ENCODE peak calls at places on chromosomes 3 and 15, in seven cellular contexts. C, O, L, U, D, Q and N are unnamed samples.
A peak's percentile ranks its signal among the peaks of the same experiment; 100 is the strongest.

GRCh38 chr3:168021737-168022450 is 73.8 kb downstream of the GOLIM4 start:
- DNase-seq in C (no peak), O (no peak), L (no peak), U (no peak), D (no peak), Q (no peak), N (no peak)

GRCh38 chr3:176120507-176120906 is 1076.8 kb downstream of the TBL1XR1 start:
- DNase-seq in C (no peak), O (no peak), L (no peak), U (no peak), D (no peak), Q (no peak), N (no peak)

GRCh38 chr3:167394003-167394402 is 13.9 kb upstream of the ZBBX start:
- DNase-seq in C (no peak), O (no peak), L (no peak), U (no peak), D (no peak), Q (no peak), N (no peak)

GRCh38 chr3:40801276-40801675 is 276.5 kb downstream of the ZNF621 start:
- DNase-seq in C (peak; percentile 37), O (no peak), L (no peak), U (no peak), D (no peak), Q (no peak), N (no peak)

GRCh38 chr3:47143068-47143467 is 20.8 kb downstream of the SETD2 start:
- DNase-seq in C (no peak), O (no peak), L (no peak), U (no peak), D (no peak), Q (no peak), N (no peak)

GRCh38 chr3:149330609-149331008 is 2.8 kb downstream of the TM4SF18 start:
- DNase-seq in C (peak; percentile 70), O (no peak), L (no peak), U (no peak), D (no peak), Q (no peak), N (no peak)

GRCh38 chr3:122271246-122271898 is 53.7 kb upstream of the CSTA start:
- DNase-seq in C (no peak), O (no peak), L (no peak), U (no peak), D (no peak), Q (no peak), N (no peak)

GRCh38 chr15:60945196-60945595 is 283.9 kb downstream of the RORA start:
- DNase-seq in C (no peak), O (no peak), L (no peak), U (no peak), D (no peak), Q (no peak), N (no peak)

GRCh38 chr3:28198970-28199369 is 42.4 kb upstream of the CMC1 start:
- DNase-seq in C (no peak), O (no peak), L (no peak), U (no peak), D (no peak), Q (no peak), N (no peak)

GRCh38 chr15:62770752-62771151 is 271.8 kb upstream of the TPM1 start:
- DNase-seq in C (peak; percentile 87), O (no peak), L (no peak), U (no peak), D (no peak), Q (no peak), N (no peak)

GRCh38 chr15:60370804-60371700 is 26.7 kb downstream of the ANXA2 start:
- DNase-seq in C (peak; percentile 95), O (no peak), L (peak; percentile 22), U (no peak), D (peak; percentile 88), Q (peak; percentile 79), N (peak; percentile 62)

GRCh38 chr3:63979093-63979492 is 44.2 kb downstream of the PSMD6 start:
- DNase-seq in C (peak; percentile 66), O (no peak), L (no peak), U (no peak), D (no peak), Q (no peak), N (no peak)

GRCh38 chr3:71688121-71688520 is 37.1 kb downstream of the EIF4E3 start:
- DNase-seq in C (peak; percentile 41), O (no peak), L (no peak), U (no peak), D (no peak), Q (no peak), N (no peak)

GRCh38 chr3:19022546-19022945 is 125.8 kb upstream of the KCNH8 start:
- DNase-seq in C (no peak), O (no peak), L (no peak), U (no peak), D (no peak), Q (no peak), N (no peak)

GRCh38 chr3:97612632-97613031 is 151.9 kb upstream of the ARL6 start:
- DNase-seq in C (no peak), O (no peak), L (no peak), U (no peak), D (no peak), Q (no peak), N (no peak)

GRCh38 chr15:91891101-91891500 is 37.6 kb downstream of the SLCO3A1 start:
- DNase-seq in C (no peak), O (no peak), L (no peak), U (no peak), D (no peak), Q (no peak), N (no peak)
- H3K4me1 ChIP-seq in C (peaks cover 73% of the 10 kb centered on the region), O (peaks cover 67% of the 10 kb centered on the region), L (no peaks in the 10 kb centered on the region), U (peaks cover 27% of the 10 kb centered on the region), D (no peaks in the 10 kb centered on the region), Q (no peaks in the 10 kb centered on the region), N (peaks cover 35% of the 10 kb centered on the region)

DNA sequence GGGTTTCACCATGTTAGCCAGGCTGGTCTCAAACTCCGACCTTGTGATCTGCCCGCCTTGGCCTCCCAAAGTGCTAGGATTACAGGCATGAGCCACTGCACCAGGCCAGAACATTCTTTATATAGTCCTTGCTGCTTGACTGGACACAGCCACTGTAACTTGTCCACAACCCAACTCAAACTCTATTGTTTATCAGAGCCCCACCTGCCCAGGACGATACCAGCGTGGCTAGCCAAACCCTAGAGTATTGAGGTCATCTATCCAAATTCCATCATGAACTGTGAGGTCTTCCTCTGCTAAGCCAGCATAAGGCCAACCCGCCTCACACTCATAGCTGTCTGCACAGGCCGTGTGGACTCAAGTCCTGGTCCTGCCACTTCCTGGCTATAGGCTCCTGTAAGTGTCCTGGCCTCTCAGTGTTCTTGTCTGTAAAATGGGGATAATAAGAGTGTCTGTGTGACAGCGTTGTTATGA is 63.9 kb downstream of the DAPK2 start:
- DNase-seq in C (no peak), O (no peak), L (no peak), U (no peak), D (no peak), Q (peak; percentile 13), N (no peak)
- H3K27ac ChIP-seq in C (no peak overlapping the region), O (no peak overlapping the region), L (no peak overlapping the region), U (no peak overlapping the region), D (no peak overlapping the region), Q (no peak overlapping the region), N (peak overlapping the region; percentile 49)

GRCh38 chr3:112739252-112739945 is 98.5 kb upstream of the CCDC80 start:
- DNase-seq in C (no peak), O (no peak), L (no peak), U (no peak), D (no peak), Q (no peak), N (no peak)
- TF ChIP-seq CTCF in C (no peak), O (no peak), L (peak; percentile 36), U (no peak), D (no peak), Q (no peak), N (no peak)

GRCh38 chr3:16447156-16447555 is 66.3 kb downstream of the RFTN1 start:
- DNase-seq in C (no peak), O (no peak), L (no peak), U (no peak), D (no peak), Q (no peak), N (no peak)
- H3K4me1 ChIP-seq in C (no peaks in the 10 kb centered on the region), O (peaks cover 9% of the 10 kb centered on the region), L (no peaks in the 10 kb centered on the region), U (peaks cover 4% of the 10 kb centered on the region), D (peaks cover 2% of the 10 kb centered on the region), Q (no peaks in the 10 kb centered on the region), N (peaks cover 3% of the 10 kb centered on the region)

GRCh38 chr3:9233101-9233500 is 16.3 kb downstream of the SRGAP3 start:
- DNase-seq in C (no peak), O (no peak), L (no peak), U (no peak), D (no peak), Q (no peak), N (no peak)
- H3K27ac ChIP-seq in C (no peak overlapping the region), O (no peak overlapping the region), L (peak overlapping the region; percentile 54), U (no peak overlapping the region), D (no peak overlapping the region), Q (no peak overlapping the region), N (no peak overlapping the region)